ENCODE peak calls at places on chromosomes 11 and 22, in seven cellular contexts. One of them, this sample, is unnamed.

GRCh38 chr22:17562906-17563870 is at the start of gene SLC25A18:
- DNase-seq in neuronal stem cell: peak; percentile 14
- DNase-seq in H9: peak; percentile 61
- DNase-seq in IMR-90: no peak
- DNase-seq in mesendoderm: peak; percentile 79
- DNase-seq in mesenchymal stem cell: peak; percentile 29
- DNase-seq in trophoblast cell: no peak
- DNase-seq in this sample: peak; percentile 56

GRCh38 chr11:47961383-47961782 is 19.0 kb upstream of the PTPRJ start:
- DNase-seq in neuronal stem cell: no peak
- DNase-seq in mesendoderm: peak; percentile 42
- DNase-seq in IMR-90: no peak
- DNase-seq in trophoblast cell: no peak
- DNase-seq in H9: peak; percentile 54
- DNase-seq in mesenchymal stem cell: no peak
- DNase-seq in this sample: no peak

GRCh38 chr22:32764330-32765116 is 37.0 kb upstream of the TIMP3 start:
- DNase-seq in trophoblast cell: peak; percentile 64
- DNase-seq in H9: no peak
- DNase-seq in mesenchymal stem cell: peak; percentile 95
- DNase-seq in neuronal stem cell: no peak
- DNase-seq in mesendoderm: peak; percentile 79
- DNase-seq in IMR-90: peak; percentile 96
- DNase-seq in this sample: no peak

GRCh38 chr11:27209562-27210005 is 153.4 kb downstream of the CCDC34 start:
- DNase-seq in IMR-90: peak; percentile 93
- DNase-seq in neuronal stem cell: no peak
- DNase-seq in mesendoderm: peak; percentile 83
- DNase-seq in H9: no peak
- DNase-seq in mesenchymal stem cell: peak; percentile 94
- DNase-seq in trophoblast cell: peak; percentile 66
- DNase-seq in this sample: no peak

GRCh38 chr11:116379185-116379828 is 393.5 kb downstream of the BUD13 start:
- DNase-seq in trophoblast cell: no peak
- DNase-seq in mesenchymal stem cell: peak; percentile 1
- DNase-seq in neuronal stem cell: peak; percentile 66
- DNase-seq in H9: peak; percentile 43
- DNase-seq in mesendoderm: peak; percentile 46
- DNase-seq in IMR-90: peak; percentile 14
- DNase-seq in this sample: peak; percentile 81

GRCh38 chr11:7524831-7525230 is 11.0 kb downstream of the PPFIBP2 start:
- DNase-seq in mesendoderm: no peak
- DNase-seq in mesenchymal stem cell: no peak
- DNase-seq in trophoblast cell: no peak
- DNase-seq in neuronal stem cell: no peak
- DNase-seq in H9: no peak
- DNase-seq in IMR-90: no peak
- DNase-seq in this sample: no peak

GRCh38 chr22:19687561-19688300 is 26.6 kb upstream of the SEPTIN5 start:
- DNase-seq in mesendoderm: no peak
- DNase-seq in mesenchymal stem cell: no peak
- DNase-seq in IMR-90: no peak
- DNase-seq in trophoblast cell: no peak
- DNase-seq in neuronal stem cell: no peak
- DNase-seq in H9: no peak
- DNase-seq in this sample: no peak

GRCh38 chr22:46695346-46696224 is 42.5 kb downstream of the CERK start:
- DNase-seq in trophoblast cell: no peak
- DNase-seq in neuronal stem cell: no peak
- DNase-seq in H9: no peak
- DNase-seq in mesenchymal stem cell: no peak
- DNase-seq in mesendoderm: no peak
- DNase-seq in IMR-90: no peak
- DNase-seq in this sample: no peak

GRCh38 chr11:16745950-16746349 is 7.5 kb downstream of the C11orf58 start:
- DNase-seq in IMR-90: no peak
- DNase-seq in mesenchymal stem cell: no peak
- DNase-seq in trophoblast cell: no peak
- DNase-seq in neuronal stem cell: no peak
- DNase-seq in mesendoderm: no peak
- DNase-seq in H9: no peak
- DNase-seq in this sample: no peak

GRCh38 chr11:126655807-126656128 is 300.3 kb downstream of the ST3GAL4 start:
- DNase-seq in mesenchymal stem cell: no peak
- DNase-seq in IMR-90: peak; percentile 41
- DNase-seq in neuronal stem cell: no peak
- DNase-seq in trophoblast cell: no peak
- DNase-seq in H9: no peak
- DNase-seq in mesendoderm: no peak
- DNase-seq in this sample: no peak

GRCh38 chr22:21022955-21023614 is 8.1 kb downstream of the P2RX6 start:
- DNase-seq in H9: no peak
- DNase-seq in mesenchymal stem cell: no peak
- DNase-seq in IMR-90: no peak
- DNase-seq in neuronal stem cell: no peak
- DNase-seq in trophoblast cell: no peak
- DNase-seq in mesendoderm: no peak
- DNase-seq in this sample: no peak

GRCh38 chr22:17191163-17191562 is 28.1 kb downstream of the ADA2 start:
- DNase-seq in trophoblast cell: no peak
- DNase-seq in IMR-90: peak; percentile 55
- DNase-seq in neuronal stem cell: no peak
- DNase-seq in mesendoderm: no peak
- DNase-seq in mesenchymal stem cell: peak; percentile 57
- DNase-seq in H9: no peak
- DNase-seq in this sample: no peak

GRCh38 chr11:65880844-65881421 is 1.3 kb downstream of the CTSW start:
- DNase-seq in trophoblast cell: no peak
- DNase-seq in neuronal stem cell: no peak
- DNase-seq in H9: no peak
- DNase-seq in mesenchymal stem cell: no peak
- DNase-seq in IMR-90: no peak
- DNase-seq in mesendoderm: no peak
- DNase-seq in this sample: no peak

GRCh38 chr11:134173296-134173695 is 50.5 kb downstream of the NCAPD3 start:
- DNase-seq in mesenchymal stem cell: no peak
- DNase-seq in mesendoderm: no peak
- DNase-seq in IMR-90: no peak
- DNase-seq in neuronal stem cell: no peak
- DNase-seq in H9: no peak
- DNase-seq in trophoblast cell: no peak
- DNase-seq in this sample: no peak

GRCh38 chr11:134170909-134171281 is 52.9 kb downstream of the NCAPD3 start:
- DNase-seq in mesendoderm: peak; percentile 14
- DNase-seq in mesenchymal stem cell: peak; percentile 19
- DNase-seq in H9: no peak
- DNase-seq in neuronal stem cell: no peak
- DNase-seq in IMR-90: peak; percentile 47
- DNase-seq in trophoblast cell: peak; percentile 7
- DNase-seq in this sample: no peak

GRCh38 chr11:134170177-134170908 is 53.4 kb downstream of the NCAPD3 start:
- DNase-seq in mesenchymal stem cell: peak; percentile 6
- DNase-seq in mesendoderm: no peak
- DNase-seq in H9: no peak
- DNase-seq in IMR-90: no peak
- DNase-seq in neuronal stem cell: no peak
- DNase-seq in trophoblast cell: peak; percentile 5
- DNase-seq in this sample: no peak

GRCh38 chr11:134176284-134176683 is 47.5 kb downstream of the NCAPD3 start:
- DNase-seq in IMR-90: no peak
- DNase-seq in mesenchymal stem cell: no peak
- DNase-seq in H9: no peak
- DNase-seq in neuronal stem cell: no peak
- DNase-seq in trophoblast cell: no peak
- DNase-seq in mesendoderm: no peak
- DNase-seq in this sample: no peak

DNA sequence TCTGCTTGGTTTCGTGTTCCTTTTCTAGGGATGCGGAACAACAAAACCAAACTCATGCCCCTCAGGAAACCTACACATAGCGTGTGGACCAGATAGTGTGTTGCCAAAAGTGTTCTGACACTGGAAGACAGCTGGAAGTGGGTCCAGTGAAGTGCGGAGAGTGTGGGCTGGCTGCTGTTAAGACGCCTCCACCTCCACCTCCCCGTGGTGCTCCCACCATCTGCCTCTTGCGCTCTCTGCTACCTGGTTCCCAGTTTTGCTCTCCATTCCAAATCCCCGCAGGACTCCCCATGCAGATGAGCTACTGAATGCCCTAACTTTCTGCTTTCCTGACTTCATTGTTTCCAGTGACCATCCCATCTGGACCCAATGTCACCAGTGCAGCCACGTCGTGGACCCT is 51.8 kb downstream of the NCAPD3 start:
- DNase-seq in trophoblast cell: no peak
- DNase-seq in IMR-90: no peak
- DNase-seq in neuronal stem cell: no peak
- DNase-seq in mesenchymal stem cell: no peak
- DNase-seq in H9: no peak
- DNase-seq in mesendoderm: no peak
- DNase-seq in this sample: no peak
- H3K23ac ChIP-seq in trophoblast cell: no peak overlapping the region
- H3K23ac ChIP-seq in IMR-90: no peak overlapping the region
- H3K23ac ChIP-seq in neuronal stem cell: no peak overlapping the region
- H3K23ac ChIP-seq in mesenchymal stem cell: no peak overlapping the region
- H3K23ac ChIP-seq in H9: no peak overlapping the region
- H3K23ac ChIP-seq in mesendoderm: no peak overlapping the region
- H3K23ac ChIP-seq in this sample: no peak overlapping the region

DNA sequence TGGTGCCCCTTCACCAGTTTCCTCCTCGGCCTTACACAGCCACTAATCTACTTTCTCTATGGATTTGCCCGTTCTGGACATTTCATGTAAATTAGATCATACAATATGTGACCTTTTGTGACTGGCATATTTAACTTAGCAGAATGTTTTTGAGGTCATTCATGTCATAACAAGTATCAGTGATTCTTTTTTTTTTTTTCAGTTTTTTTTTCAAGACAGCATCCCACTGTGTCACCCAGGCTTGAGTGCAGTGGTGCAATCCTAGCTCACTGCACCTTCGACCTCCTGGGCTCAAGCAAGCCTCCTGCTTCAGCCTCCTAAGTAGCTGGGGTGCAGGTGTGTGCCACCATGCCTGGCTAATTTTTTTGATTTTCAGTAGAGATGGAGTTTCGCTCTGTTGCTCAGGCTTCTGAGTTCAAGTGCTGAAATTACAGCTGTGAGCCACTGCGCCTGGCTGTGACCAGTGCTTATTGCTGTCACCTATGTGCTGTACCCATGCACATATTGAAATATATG is 22.7 kb downstream of the KIAA1671 start:
- DNase-seq in trophoblast cell: no peak
- DNase-seq in H9: no peak
- DNase-seq in neuronal stem cell: no peak
- DNase-seq in mesendoderm: no peak
- DNase-seq in IMR-90: no peak
- DNase-seq in mesenchymal stem cell: no peak
- DNase-seq in this sample: no peak
- H3K23ac ChIP-seq in trophoblast cell: no peak overlapping the region
- H3K23ac ChIP-seq in H9: no peak overlapping the region
- H3K23ac ChIP-seq in neuronal stem cell: no peak overlapping the region
- H3K23ac ChIP-seq in mesendoderm: no peak overlapping the region
- H3K23ac ChIP-seq in IMR-90: no peak overlapping the region
- H3K23ac ChIP-seq in mesenchymal stem cell: no peak overlapping the region
- H3K23ac ChIP-seq in this sample: no peak overlapping the region

DNA sequence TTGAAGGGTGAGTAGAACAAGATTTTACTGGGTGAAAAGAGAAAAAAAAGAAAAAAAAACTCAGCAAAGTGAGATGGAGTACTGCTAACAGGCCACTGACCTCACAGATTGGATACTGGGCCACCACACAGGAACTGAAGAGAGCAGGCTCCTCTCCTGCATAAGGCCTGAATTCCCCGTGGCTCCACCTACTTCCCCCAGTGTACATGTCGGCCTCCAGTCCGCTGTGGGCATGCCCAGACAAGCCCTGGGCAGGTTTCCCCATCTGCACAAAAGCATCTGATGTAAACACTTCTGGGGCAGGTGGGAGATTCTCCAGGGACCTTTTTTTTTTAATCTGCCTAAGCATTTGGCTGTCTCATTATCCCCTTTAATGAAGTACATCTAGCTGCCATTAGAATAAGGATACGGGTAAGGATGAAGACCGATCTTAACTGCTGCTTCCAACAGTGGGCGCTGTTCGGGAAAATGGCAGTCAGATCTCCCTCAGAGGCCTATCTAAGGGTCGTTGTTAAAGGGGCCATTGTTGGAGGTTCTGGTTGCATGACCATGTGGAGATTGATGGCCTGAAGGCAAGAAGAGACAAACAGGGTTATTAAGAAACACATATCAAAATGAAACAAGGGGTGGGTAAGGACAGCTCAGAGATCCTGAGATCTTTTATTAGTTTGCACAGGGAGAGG is 48.5 kb downstream of the MS4A13 start:
- DNase-seq in mesenchymal stem cell: no peak
- DNase-seq in mesendoderm: peak; percentile 16
- DNase-seq in neuronal stem cell: no peak
- DNase-seq in IMR-90: no peak
- DNase-seq in trophoblast cell: no peak
- DNase-seq in H9: peak; percentile 64
- DNase-seq in this sample: peak; percentile 48
- H3K23ac ChIP-seq in mesenchymal stem cell: no peak overlapping the region
- H3K23ac ChIP-seq in mesendoderm: no peak overlapping the region
- H3K23ac ChIP-seq in neuronal stem cell: no peak overlapping the region
- H3K23ac ChIP-seq in IMR-90: no peak overlapping the region
- H3K23ac ChIP-seq in trophoblast cell: no peak overlapping the region
- H3K23ac ChIP-seq in H9: no peak overlapping the region
- H3K23ac ChIP-seq in this sample: no peak overlapping the region

GRCh38 chr11:17813391-17814059 is 78.9 kb downstream of the KCNC1 start:
- DNase-seq in H9: no peak
- DNase-seq in IMR-90: no peak
- DNase-seq in trophoblast cell: no peak
- DNase-seq in mesenchymal stem cell: no peak
- DNase-seq in mesendoderm: no peak
- DNase-seq in neuronal stem cell: no peak
- DNase-seq in this sample: no peak

GRCh38 chr11:17811416-17811815 is 76.8 kb downstream of the KCNC1 start:
- DNase-seq in mesendoderm: no peak
- DNase-seq in IMR-90: no peak
- DNase-seq in H9: no peak
- DNase-seq in trophoblast cell: peak; percentile 80
- DNase-seq in mesenchymal stem cell: no peak
- DNase-seq in neuronal stem cell: no peak
- DNase-seq in this sample: no peak

GRCh38 chr11:17810736-17811135 is 76.2 kb downstream of the KCNC1 start:
- DNase-seq in H9: no peak
- DNase-seq in IMR-90: peak; percentile 52
- DNase-seq in mesendoderm: no peak
- DNase-seq in mesenchymal stem cell: no peak
- DNase-seq in neuronal stem cell: no peak
- DNase-seq in trophoblast cell: peak; percentile 16
- DNase-seq in this sample: no peak

GRCh38 chr11:17812286-17813187 is 78.0 kb downstream of the KCNC1 start:
- DNase-seq in H9: no peak
- DNase-seq in IMR-90: no peak
- DNase-seq in mesenchymal stem cell: no peak
- DNase-seq in mesendoderm: no peak
- DNase-seq in neuronal stem cell: no peak
- DNase-seq in trophoblast cell: peak; percentile 43
- DNase-seq in this sample: no peak

DNA sequence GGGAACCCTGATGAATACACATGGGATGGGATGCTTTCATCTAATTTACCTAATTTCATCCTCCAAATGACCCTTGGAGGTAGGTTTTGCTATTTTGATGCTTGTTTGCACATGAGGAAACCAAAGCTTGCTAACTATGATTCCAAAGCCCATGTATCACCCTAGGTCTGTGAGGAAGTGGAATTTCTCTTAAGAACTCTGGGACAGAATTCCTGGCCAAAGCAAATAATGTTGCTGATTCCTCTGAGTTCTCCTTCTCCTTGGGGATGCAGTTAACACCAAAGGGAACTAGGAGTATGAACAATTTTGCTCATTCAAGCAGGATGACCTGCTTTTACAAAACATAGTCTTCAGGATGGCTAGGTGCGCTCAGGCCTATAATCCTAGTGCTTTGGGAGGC is 80.0 kb downstream of the KCNC1 start:
- DNase-seq in IMR-90: no peak
- DNase-seq in neuronal stem cell: no peak
- DNase-seq in H9: no peak
- DNase-seq in trophoblast cell: no peak
- DNase-seq in mesendoderm: no peak
- DNase-seq in mesenchymal stem cell: no peak
- DNase-seq in this sample: no peak
- H3K23ac ChIP-seq in IMR-90: no peak overlapping the region
- H3K23ac ChIP-seq in neuronal stem cell: no peak overlapping the region
- H3K23ac ChIP-seq in H9: no peak overlapping the region
- H3K23ac ChIP-seq in trophoblast cell: no peak overlapping the region
- H3K23ac ChIP-seq in mesendoderm: no peak overlapping the region
- H3K23ac ChIP-seq in mesenchymal stem cell: no peak overlapping the region
- H3K23ac ChIP-seq in this sample: no peak overlapping the region